ENCODE peak calls at places on chromosomes 4 and X, in seven cellular contexts. C, J, V, P, D, I and F are unnamed samples.

GRCh38 chr4:16027626-16028025 is 56.2 kb downstream of the PROM1 start:
- DNase-seq in J (no peak), V (no peak), D (no peak), P (no peak), C (no peak), I (no peak), F (no peak)

GRCh38 chr4:162959056-162959455 is 207.6 kb downstream of the NAF1 start:
- DNase-seq in C (no peak), P (peak), V (no peak), I (no peak), D (no peak), J (no peak), F (no peak)

GRCh38 chr4:169311643-169312365 is 41.0 kb upstream of the SH3RF1 start:
- DNase-seq in D (peak), V (peak), C (peak), I (peak), P (no peak), J (no peak), F (no peak)

GRCh38 chr4:23890369-23891063 is 669 bp upstream of the PPARGC1A start:
- DNase-seq in J (no peak), I (no peak), D (no peak), P (no peak), C (no peak), V (no peak), F (no peak)

GRCh38 chr4:169051936-169052335 is 41.9 kb upstream of the CBR4 start:
- DNase-seq in V (no peak), C (peak), P (no peak), I (no peak), D (no peak), J (no peak), F (no peak)

GRCh38 chr4:33054161-33054560 is 2334.0 kb downstream of the PCDH7 start:
- DNase-seq in C (no peak), I (no peak), P (no peak), J (no peak), D (no peak), V (no peak), F (no peak)

GRCh38 chr4:26144526-26145167 is 176.2 kb upstream of the RBPJ start:
- DNase-seq in V (no peak), J (no peak), I (peak), C (no peak), D (no peak), P (no peak), F (no peak)

GRCh38 chrX:65644621-65645287 is 22.7 kb upstream of the MSN start:
- DNase-seq in J (no peak), V (peak), D (no peak), C (no peak), P (no peak), I (peak), F (peak)

GRCh38 chr4:151744614-151745013 is 16.2 kb downstream of the GATB start:
- DNase-seq in C (no peak), I (peak), D (no peak), V (no peak), P (no peak), J (no peak), F (no peak)

GRCh38 chrX:129115104-129115503 is 408.2 kb downstream of the SMARCA1 start:
- DNase-seq in P (no peak), V (peak), C (peak), I (no peak), J (no peak), D (peak), F (no peak)

GRCh38 chr4:174352405-174352804 is 68.7 kb downstream of the CEP44 start:
- DNase-seq in C (no peak), J (no peak), D (no peak), I (no peak), P (no peak), V (no peak), F (no peak)

GRCh38 chr4:53744446-53745160 is 153.3 kb upstream of the LNX1 start:
- DNase-seq in J (no peak), D (no peak), P (no peak), C (peak), I (no peak), V (no peak), F (no peak)

GRCh38 chr4:171774642-171775041 is 38.6 kb upstream of the GALNTL6 start:
- DNase-seq in J (no peak), P (no peak), V (no peak), C (no peak), I (no peak), D (no peak), F (no peak)

GRCh38 chrX:63350551-63350950 is 581 bp downstream of the SPIN4 start:
- DNase-seq in C (peak), I (peak), V (no peak), P (peak), D (no peak), J (no peak), F (peak)

GRCh38 chr4:176981551-176981950 is 188.8 kb upstream of the VEGFC start:
- DNase-seq in J (no peak), I (peak), V (no peak), P (no peak), D (no peak), C (no peak), F (no peak)

GRCh38 chr4:58166496-58166895 is 1056.3 kb upstream of the IGFBP7 start:
- DNase-seq in I (no peak), P (no peak), D (no peak), C (peak), V (no peak), J (no peak), F (no peak)

GRCh38 chr4:185421366-185422124 is 4.2 kb downstream of the UFSP2 start:
- DNase-seq in V (no peak), P (no peak), I (peak), C (no peak), J (no peak), D (no peak), F (no peak)

GRCh38 chrX:38891641-38892413 is 90.6 kb downstream of the MID1IP1 start:
- DNase-seq in D (no peak), I (no peak), J (no peak), C (no peak), V (no peak), P (no peak), F (no peak)

GRCh38 chrX:74220277-74220676 is 83.7 kb upstream of the ZCCHC13 start:
- DNase-seq in C (no peak), V (no peak), J (no peak), P (no peak), D (no peak), I (no peak), F (no peak)

GRCh38 chrX:154593201-154593600 is 8.3 kb downstream of the CTAG1A start:
- DNase-seq in J (no peak), I (no peak), C (no peak), V (no peak), D (no peak), P (no peak), F (no peak)

GRCh38 chr4:57231781-57232180 is 121.6 kb upstream of the IGFBP7 start:
- DNase-seq in C (no peak), J (no peak), D (no peak), V (no peak), I (no peak), P (no peak), F (no peak)

GRCh38 chr4:997375-998071 is 4.3 kb upstream of the SLC26A1 start:
- DNase-seq in J (no peak), P (no peak), C (no peak), V (no peak), I (peak), D (no peak), F (no peak)

GRCh38 chr4:169282429-169283113 is 11.8 kb upstream of the SH3RF1 start:
- DNase-seq in C (no peak), V (no peak), D (no peak), P (no peak), J (no peak), I (no peak), F (no peak)

GRCh38 chr4:60396680-60397079 is 803.4 kb upstream of the ADGRL3 start:
- DNase-seq in I (no peak), V (no peak), C (no peak), D (no peak), J (no peak), P (no peak), F (no peak)

GRCh38 chr4:3223986-3224748 is 24.8 kb upstream of the MSANTD1 start:
- DNase-seq in J (no peak), I (no peak), D (no peak), V (no peak), C (no peak), P (no peak), F (no peak)

GRCh38 chrX:44954562-44954961 is 81.6 kb downstream of the KDM6A start:
- DNase-seq in V (no peak), J (no peak), I (no peak), D (no peak), P (no peak), C (no peak), F (no peak)

GRCh38 chrX:119095936-119096335 is 23.1 kb downstream of the CT47C1 start:
- DNase-seq in C (no peak), V (no peak), I (peak), J (no peak), P (no peak), D (no peak), F (no peak)

GRCh38 chr4:16991455-16991854 is 93.0 kb upstream of the LDB2 start:
- DNase-seq in P (no peak), V (no peak), D (no peak), C (no peak), J (no peak), I (no peak), F (no peak)

GRCh38 chrX:69018416-69019072 is 146.7 kb downstream of the PJA1 start:
- DNase-seq in J (no peak), V (no peak), P (no peak), I (no peak), C (no peak), D (no peak), F (no peak)

GRCh38 chr4:167183036-167183435 is 51.3 kb downstream of the SPOCK3 start:
- DNase-seq in I (no peak), V (no peak), P (no peak), J (no peak), D (no peak), C (no peak), F (no peak)

GRCh38 chr4:62320612-62321011 is 1120.5 kb downstream of the ADGRL3 start:
- DNase-seq in C (no peak), J (no peak), P (no peak), D (no peak), I (no peak), V (no peak), F (no peak)

GRCh38 chr4:11151500-11151899 is 277.2 kb downstream of the HS3ST1 start:
- DNase-seq in V (no peak), C (no peak), D (no peak), P (no peak), I (no peak), J (no peak), F (no peak)

GRCh38 chr4:127479031-127479622 is 153.6 kb upstream of the INTU start:
- DNase-seq in J (no peak), C (peak), V (peak), P (no peak), I (peak), D (no peak), F (no peak)